ENCODE peak calls at places on chromosomes 3 and 15, in four cellular contexts. W is cardiac muscle cell, J is PC-3, E is adrenal gland. L is an unnamed sample.

GRCh38 chr3:189076459-189076858 is 95.3 kb upstream of the TPRG1 start:
- DNase-seq in E (no peak), J (no peak), W (no peak), L (no peak)

GRCh38 chr15:68615301-68615700 is 36.5 kb downstream of the CORO2B start:
- DNase-seq in E (no peak), J (no peak), W (no peak), L (no peak)

GRCh38 chr3:146554168-146554760 is 9.9 kb upstream of the PLSCR1 start:
- DNase-seq in W (peak; percentile 53), E (no peak), J (no peak), L (no peak)

GRCh38 chr3:140164922-140165590 is 230.1 kb downstream of the CLSTN2 start:
- DNase-seq in W (no peak), E (no peak), J (peak; percentile 2), L (no peak)

GRCh38 chr15:74340139-74340538 is 27.3 kb downstream of the CYP11A1 start:
- DNase-seq in E (peak; percentile 57), J (peak; percentile 41), W (peak; percentile 47), L (no peak)

GRCh38 chr3:184715943-184716651 is 4.2 kb upstream of the MAGEF1 start:
- DNase-seq in J (no peak), W (peak; percentile 59), E (no peak), L (peak; percentile 37)

GRCh38 chr15:84878504-84878903 is 6.0 kb upstream of the SLC28A1 start:
- DNase-seq in J (peak; percentile 56), E (peak; percentile 71), W (peak; percentile 70), L (peak; percentile 66)

GRCh38 chr15:39358441-39359041 is 222.3 kb upstream of the THBS1 start:
- DNase-seq in J (peak; percentile 75), E (peak; percentile 37), W (peak; percentile 78), L (no peak)

GRCh38 chr3:157075693-157076420 is 84.1 kb downstream of the CCNL1 start:
- DNase-seq in J (peak; percentile 72), E (no peak), W (no peak), L (no peak)

DNA sequence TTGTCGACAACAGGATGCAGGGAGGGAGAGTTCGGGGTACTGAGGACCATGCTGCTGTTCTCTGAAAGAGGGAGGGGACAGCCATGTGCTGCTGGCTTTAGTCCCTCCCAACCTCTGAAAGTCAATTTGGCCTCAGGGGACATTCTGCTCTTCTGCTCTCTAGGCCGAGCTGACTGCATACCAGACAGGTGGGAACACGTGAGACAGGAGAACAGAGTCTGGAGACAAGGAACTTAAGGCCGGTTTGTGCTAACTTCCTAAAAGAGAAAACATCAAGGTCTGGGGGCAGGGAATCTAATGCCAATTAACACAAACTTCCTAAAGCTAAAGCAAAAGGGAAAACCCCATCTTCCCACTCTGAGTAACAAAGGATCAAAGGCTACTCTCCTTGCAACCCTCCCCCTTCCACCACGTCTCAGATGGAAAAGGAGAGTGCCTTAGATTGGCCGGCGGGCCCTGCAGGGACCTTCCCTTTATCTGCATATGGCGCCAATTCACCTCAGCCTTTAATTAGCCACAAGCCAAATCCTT is 41.0 kb downstream of the SLCO2A1 start:
- DNase-seq in J (no peak), E (no peak), W (no peak), L (no peak)
- H3K27ac ChIP-seq in J (no peak overlapping the region), E (no peak overlapping the region), W (no peak overlapping the region), L (no peak overlapping the region)

DNA sequence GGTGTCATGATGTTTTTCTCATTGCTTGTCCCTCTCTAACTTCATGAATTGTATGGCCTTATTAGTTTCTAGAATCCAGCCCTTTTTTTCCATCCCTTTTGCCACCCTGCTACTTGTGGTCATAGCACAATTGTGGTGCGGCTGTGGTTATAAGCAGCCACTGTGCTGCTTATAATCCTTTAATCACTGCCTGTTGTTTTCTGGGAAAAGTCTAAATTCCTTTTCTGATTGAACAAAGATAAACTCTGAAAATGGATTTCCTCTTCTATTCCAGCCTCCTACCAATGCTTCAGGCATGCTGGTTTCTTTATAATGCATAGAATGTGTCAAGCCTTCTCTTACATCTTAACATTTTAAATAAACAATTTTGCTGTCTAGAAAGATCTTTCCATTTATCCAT is 319.5 kb downstream of the C3orf38 start:
- DNase-seq in W (no peak), E (no peak), J (no peak), L (no peak)
- TF ChIP-seq CTCF in W (no peak), E (no peak), J (no peak), L (no peak)

GRCh38 chr15:31373096-31373865 is 46.6 kb downstream of the KLF13 start:
- DNase-seq in W (no peak), E (no peak), J (no peak), L (no peak)
- H3K4me1 ChIP-seq in W (peaks cover 13% of the 10 kb centered on the region), E (no peaks in the 10 kb centered on the region), J (no peaks in the 10 kb centered on the region), L (peaks cover 42% of the 10 kb centered on the region)

DNA sequence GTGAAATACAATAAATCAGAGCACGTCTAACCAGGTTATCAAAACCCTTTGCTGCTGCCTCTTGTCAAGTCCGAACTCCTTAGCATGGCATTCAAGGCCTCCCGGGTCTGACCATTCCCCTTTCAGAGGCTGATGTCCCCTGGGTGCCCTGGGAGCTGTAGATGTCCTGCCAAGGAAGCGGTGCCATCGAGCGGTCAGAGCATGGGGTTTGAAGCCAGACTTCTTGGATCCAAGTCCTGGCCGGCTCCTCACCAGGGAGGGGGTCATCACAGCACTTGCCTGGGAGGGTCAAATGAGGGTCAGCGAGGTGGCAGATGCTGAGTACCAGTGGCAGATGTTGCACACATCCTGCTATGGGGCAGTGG is 511 bp downstream of the TF start:
- DNase-seq in W (no peak), J (no peak), E (no peak), L (no peak)
- H3K27ac ChIP-seq in W (no peak overlapping the region), J (no peak overlapping the region), E (no peak overlapping the region), L (no peak overlapping the region)

GRCh38 chr3:141305436-141305835 is 62.9 kb upstream of the ZBTB38 start:
- DNase-seq in W (peak; percentile 72), J (peak; percentile 37), E (no peak), L (no peak)
- TF ChIP-seq CTCF in W (peak; percentile 30), J (no peak), E (no peak), L (no peak)

GRCh38 chr3:177109688-177110087 is 87.6 kb downstream of the TBL1XR1 start:
- DNase-seq in J (no peak), E (no peak), W (no peak), L (no peak)
- H3K4me1 ChIP-seq in J (peaks cover 5% of the 10 kb centered on the region), E (peaks cover 3% of the 10 kb centered on the region), W (peaks cover 35% of the 10 kb centered on the region), L (peaks cover 21% of the 10 kb centered on the region)

DNA sequence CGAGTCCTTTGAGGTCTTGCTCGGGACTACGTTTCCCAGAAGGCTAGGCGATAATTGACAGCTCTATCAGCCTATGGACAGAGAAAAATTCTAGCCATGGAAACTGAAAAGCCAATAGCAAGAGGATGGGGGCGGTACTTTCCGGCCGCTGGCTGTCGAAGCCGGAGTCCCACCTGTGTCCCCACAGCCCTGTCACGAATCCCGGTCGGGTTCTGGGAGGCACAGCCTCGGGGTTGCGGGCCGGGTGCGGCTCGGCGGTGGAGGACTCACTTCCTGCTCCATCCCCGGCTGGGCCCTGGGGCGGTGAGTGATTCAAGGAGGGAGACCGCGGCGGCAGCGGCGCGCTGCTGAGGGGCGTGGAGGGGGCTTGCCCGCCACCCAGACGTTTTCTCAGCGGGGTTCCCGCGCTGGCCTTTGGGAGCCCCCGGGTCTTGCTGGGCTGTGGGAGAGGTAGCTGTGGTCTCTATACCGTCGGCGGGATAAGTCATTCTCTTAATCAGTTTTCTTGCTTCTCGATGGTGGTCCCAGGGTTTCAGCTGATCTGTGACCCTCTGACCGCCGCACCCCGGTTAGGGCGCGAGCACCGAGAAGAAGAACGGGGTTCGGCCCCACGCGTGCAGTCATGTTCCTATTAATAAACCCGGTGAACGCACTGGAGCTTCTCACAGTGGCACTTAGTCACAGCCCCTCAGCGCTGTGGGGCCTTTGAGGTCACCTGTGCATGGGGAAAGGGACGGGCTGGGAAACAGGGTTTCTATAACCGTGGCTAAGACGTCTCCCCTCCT is at the start of gene ZNF774:
- DNase-seq in J (peak; percentile 98), W (peak; percentile 95), E (peak; percentile 93), L (peak; percentile 92)
- H3K27ac ChIP-seq in J (peak within 1 kb of the TSS; percentile 73), W (no peak within 1 kb of the TSS), E (no peak within 1 kb of the TSS), L (peak within 1 kb of the TSS; percentile 87)

DNA sequence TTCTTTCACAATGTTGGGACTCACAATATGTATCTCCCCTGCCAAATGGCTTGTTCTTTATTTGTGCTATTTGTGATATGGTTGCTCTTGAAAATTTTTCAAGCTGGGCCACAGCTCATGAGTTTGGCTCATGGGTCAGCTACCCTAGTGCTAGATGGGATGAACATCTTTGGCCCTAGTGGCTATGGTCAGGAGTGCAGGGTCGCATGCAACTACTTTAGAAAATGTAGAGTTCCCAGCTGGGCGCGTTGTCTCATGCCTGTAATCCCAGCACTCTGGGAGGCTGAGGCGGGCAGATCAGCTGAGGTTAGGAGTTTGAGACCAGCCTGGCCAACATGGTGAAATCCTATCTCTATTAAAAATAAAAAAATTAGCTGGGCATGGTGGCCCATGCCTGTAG is 55.8 kb downstream of the POLR2M start:
- DNase-seq in J (no peak), W (no peak), E (no peak), L (no peak)
- TF ChIP-seq CTCF in J (peak; percentile 13), W (no peak), E (no peak), L (no peak)

GRCh38 chr3:186532641-186533072 is 11.5 kb downstream of the CRYGS start:
- DNase-seq in W (no peak), E (no peak), J (no peak), L (no peak)

GRCh38 chr3:186526256-186526606 is 17.9 kb downstream of the CRYGS start:
- DNase-seq in J (no peak), W (no peak), E (no peak), L (no peak)

GRCh38 chr3:186530415-186530814 is 13.8 kb downstream of the CRYGS start:
- DNase-seq in E (no peak), W (no peak), J (no peak), L (no peak)

GRCh38 chr3:186525369-186526255 is 18.6 kb downstream of the CRYGS start:
- DNase-seq in E (no peak), J (no peak), W (no peak), L (no peak)

GRCh38 chr3:186529204-186529999 is 14.8 kb downstream of the CRYGS start:
- DNase-seq in W (no peak), E (no peak), J (peak; percentile 14), L (no peak)
- H3K4me1 ChIP-seq in W (no peaks in the 10 kb centered on the region), E (no peaks in the 10 kb centered on the region), J (no peaks in the 10 kb centered on the region), L (peaks cover 1% of the 10 kb centered on the region)